ENCODE peak calls at places on chromosomes 6 and 20, in six cellular contexts. One of them, this sample, is unnamed.

GRCh38 chr20:60057866-60058807 is 99.9 kb downstream of the CDH26 start:
- DNase-seq in activated T-cell treated with anti-CD3 and anti-CD28 coated beads, Interleukin-2, amount 50 U/mL, for 72 hours: peak; percentile 36
- DNase-seq in OCI-LY7: peak; percentile 4
- DNase-seq in activated CD4-positive, alpha-beta T cell treated with anti-CD3 and anti-CD28 coated beads, Interleukin-2, amount 50 U/mL, for 1 hour: no peak
- DNase-seq in fibroblast of pulmonary artery: peak; percentile 10
- DNase-seq in central memory CD4-positive, alpha-beta T cell: no peak
- DNase-seq in this sample: peak; percentile 85

GRCh38 chr20:50575869-50576720 is 65.9 kb downstream of the PTPN1 start:
- DNase-seq in activated CD4-positive, alpha-beta T cell treated with anti-CD3 and anti-CD28 coated beads, Interleukin-2, amount 50 U/mL, for 1 hour: peak; percentile 66
- DNase-seq in OCI-LY7: peak; percentile 70
- DNase-seq in central memory CD4-positive, alpha-beta T cell: peak; percentile 46
- DNase-seq in activated T-cell treated with anti-CD3 and anti-CD28 coated beads, Interleukin-2, amount 50 U/mL, for 72 hours: peak; percentile 62
- DNase-seq in fibroblast of pulmonary artery: peak; percentile 74
- DNase-seq in this sample: peak; percentile 66

GRCh38 chr20:62741191-62741676 is 32.6 kb downstream of the NTSR1 start:
- DNase-seq in activated T-cell treated with anti-CD3 and anti-CD28 coated beads, Interleukin-2, amount 50 U/mL, for 72 hours: no peak
- DNase-seq in OCI-LY7: no peak
- DNase-seq in fibroblast of pulmonary artery: peak; percentile 28
- DNase-seq in central memory CD4-positive, alpha-beta T cell: no peak
- DNase-seq in activated CD4-positive, alpha-beta T cell treated with anti-CD3 and anti-CD28 coated beads, Interleukin-2, amount 50 U/mL, for 1 hour: no peak
- DNase-seq in this sample: peak; percentile 3

GRCh38 chr6:111971866-111972532 is 81.9 kb upstream of the CCN6 start:
- DNase-seq in fibroblast of pulmonary artery: no peak
- DNase-seq in central memory CD4-positive, alpha-beta T cell: no peak
- DNase-seq in activated CD4-positive, alpha-beta T cell treated with anti-CD3 and anti-CD28 coated beads, Interleukin-2, amount 50 U/mL, for 1 hour: no peak
- DNase-seq in OCI-LY7: no peak
- DNase-seq in activated T-cell treated with anti-CD3 and anti-CD28 coated beads, Interleukin-2, amount 50 U/mL, for 72 hours: no peak
- DNase-seq in this sample: no peak

GRCh38 chr6:16436550-16436949 is 198.2 kb downstream of the GMPR start:
- DNase-seq in fibroblast of pulmonary artery: no peak
- DNase-seq in activated T-cell treated with anti-CD3 and anti-CD28 coated beads, Interleukin-2, amount 50 U/mL, for 72 hours: peak; percentile 39
- DNase-seq in central memory CD4-positive, alpha-beta T cell: peak; percentile 41
- DNase-seq in OCI-LY7: no peak
- DNase-seq in activated CD4-positive, alpha-beta T cell treated with anti-CD3 and anti-CD28 coated beads, Interleukin-2, amount 50 U/mL, for 1 hour: peak; percentile 22
- DNase-seq in this sample: no peak

GRCh38 chr6:167826230-167827061 is at the start of gene AFDN:
- DNase-seq in activated T-cell treated with anti-CD3 and anti-CD28 coated beads, Interleukin-2, amount 50 U/mL, for 72 hours: peak; percentile 75
- DNase-seq in fibroblast of pulmonary artery: peak; percentile 51
- DNase-seq in activated CD4-positive, alpha-beta T cell treated with anti-CD3 and anti-CD28 coated beads, Interleukin-2, amount 50 U/mL, for 1 hour: peak; percentile 64
- DNase-seq in OCI-LY7: peak; percentile 77
- DNase-seq in central memory CD4-positive, alpha-beta T cell: peak; percentile 63
- DNase-seq in this sample: peak; percentile 69

GRCh38 chr6:2819891-2820814 is 21.5 kb downstream of the SERPINB1 start:
- DNase-seq in central memory CD4-positive, alpha-beta T cell: no peak
- DNase-seq in activated CD4-positive, alpha-beta T cell treated with anti-CD3 and anti-CD28 coated beads, Interleukin-2, amount 50 U/mL, for 1 hour: no peak
- DNase-seq in OCI-LY7: no peak
- DNase-seq in activated T-cell treated with anti-CD3 and anti-CD28 coated beads, Interleukin-2, amount 50 U/mL, for 72 hours: no peak
- DNase-seq in fibroblast of pulmonary artery: peak; percentile 49
- DNase-seq in this sample: no peak

GRCh38 chr6:25359191-25359861 is 80.2 kb downstream of the CARMIL1 start:
- DNase-seq in fibroblast of pulmonary artery: peak; percentile 81
- DNase-seq in OCI-LY7: no peak
- DNase-seq in central memory CD4-positive, alpha-beta T cell: no peak
- DNase-seq in activated CD4-positive, alpha-beta T cell treated with anti-CD3 and anti-CD28 coated beads, Interleukin-2, amount 50 U/mL, for 1 hour: no peak
- DNase-seq in activated T-cell treated with anti-CD3 and anti-CD28 coated beads, Interleukin-2, amount 50 U/mL, for 72 hours: no peak
- DNase-seq in this sample: no peak

GRCh38 chr6:36362551-36363389 is 24.7 kb downstream of the ETV7 start:
- DNase-seq in OCI-LY7: no peak
- DNase-seq in activated T-cell treated with anti-CD3 and anti-CD28 coated beads, Interleukin-2, amount 50 U/mL, for 72 hours: no peak
- DNase-seq in central memory CD4-positive, alpha-beta T cell: no peak
- DNase-seq in activated CD4-positive, alpha-beta T cell treated with anti-CD3 and anti-CD28 coated beads, Interleukin-2, amount 50 U/mL, for 1 hour: no peak
- DNase-seq in fibroblast of pulmonary artery: peak; percentile 21
- DNase-seq in this sample: no peak

GRCh38 chr6:25477006-25477590 is 174.9 kb upstream of the SCGN start:
- DNase-seq in fibroblast of pulmonary artery: peak; percentile 48
- DNase-seq in activated CD4-positive, alpha-beta T cell treated with anti-CD3 and anti-CD28 coated beads, Interleukin-2, amount 50 U/mL, for 1 hour: no peak
- DNase-seq in OCI-LY7: no peak
- DNase-seq in activated T-cell treated with anti-CD3 and anti-CD28 coated beads, Interleukin-2, amount 50 U/mL, for 72 hours: no peak
- DNase-seq in central memory CD4-positive, alpha-beta T cell: no peak
- DNase-seq in this sample: no peak

GRCh38 chr6:140193269-140193668 is 818.8 kb upstream of the CITED2 start:
- DNase-seq in fibroblast of pulmonary artery: no peak
- DNase-seq in activated CD4-positive, alpha-beta T cell treated with anti-CD3 and anti-CD28 coated beads, Interleukin-2, amount 50 U/mL, for 1 hour: no peak
- DNase-seq in activated T-cell treated with anti-CD3 and anti-CD28 coated beads, Interleukin-2, amount 50 U/mL, for 72 hours: no peak
- DNase-seq in central memory CD4-positive, alpha-beta T cell: no peak
- DNase-seq in OCI-LY7: peak; percentile 8
- DNase-seq in this sample: no peak

GRCh38 chr6:105431226-105431625 is 28.3 kb upstream of the PREP start:
- DNase-seq in OCI-LY7: peak; percentile 58
- DNase-seq in fibroblast of pulmonary artery: peak; percentile 78
- DNase-seq in activated CD4-positive, alpha-beta T cell treated with anti-CD3 and anti-CD28 coated beads, Interleukin-2, amount 50 U/mL, for 1 hour: no peak
- DNase-seq in central memory CD4-positive, alpha-beta T cell: peak; percentile 17
- DNase-seq in activated T-cell treated with anti-CD3 and anti-CD28 coated beads, Interleukin-2, amount 50 U/mL, for 72 hours: no peak
- DNase-seq in this sample: no peak

GRCh38 chr6:145656128-145656527 is 79.2 kb downstream of the EPM2A start:
- DNase-seq in central memory CD4-positive, alpha-beta T cell: no peak
- DNase-seq in activated T-cell treated with anti-CD3 and anti-CD28 coated beads, Interleukin-2, amount 50 U/mL, for 72 hours: no peak
- DNase-seq in fibroblast of pulmonary artery: peak; percentile 24
- DNase-seq in OCI-LY7: no peak
- DNase-seq in activated CD4-positive, alpha-beta T cell treated with anti-CD3 and anti-CD28 coated beads, Interleukin-2, amount 50 U/mL, for 1 hour: no peak
- DNase-seq in this sample: no peak

GRCh38 chr20:14134004-14134403 is 138.7 kb downstream of the MACROD2 start:
- DNase-seq in OCI-LY7: no peak
- DNase-seq in fibroblast of pulmonary artery: no peak
- DNase-seq in activated T-cell treated with anti-CD3 and anti-CD28 coated beads, Interleukin-2, amount 50 U/mL, for 72 hours: no peak
- DNase-seq in central memory CD4-positive, alpha-beta T cell: no peak
- DNase-seq in activated CD4-positive, alpha-beta T cell treated with anti-CD3 and anti-CD28 coated beads, Interleukin-2, amount 50 U/mL, for 1 hour: no peak
- DNase-seq in this sample: no peak

GRCh38 chr6:64000873-64001497 is 365.4 kb downstream of the PHF3 start:
- DNase-seq in fibroblast of pulmonary artery: no peak
- DNase-seq in central memory CD4-positive, alpha-beta T cell: no peak
- DNase-seq in activated CD4-positive, alpha-beta T cell treated with anti-CD3 and anti-CD28 coated beads, Interleukin-2, amount 50 U/mL, for 1 hour: no peak
- DNase-seq in activated T-cell treated with anti-CD3 and anti-CD28 coated beads, Interleukin-2, amount 50 U/mL, for 72 hours: no peak
- DNase-seq in OCI-LY7: no peak
- DNase-seq in this sample: no peak

GRCh38 chr6:114997813-114998292 is 655.0 kb upstream of the HS3ST5 start:
- DNase-seq in fibroblast of pulmonary artery: no peak
- DNase-seq in central memory CD4-positive, alpha-beta T cell: no peak
- DNase-seq in OCI-LY7: no peak
- DNase-seq in activated CD4-positive, alpha-beta T cell treated with anti-CD3 and anti-CD28 coated beads, Interleukin-2, amount 50 U/mL, for 1 hour: no peak
- DNase-seq in activated T-cell treated with anti-CD3 and anti-CD28 coated beads, Interleukin-2, amount 50 U/mL, for 72 hours: peak; percentile 18
- DNase-seq in this sample: no peak

GRCh38 chr20:49320460-49320859 is 42.6 kb upstream of the ZNFX1 start:
- DNase-seq in OCI-LY7: peak; percentile 9
- DNase-seq in activated CD4-positive, alpha-beta T cell treated with anti-CD3 and anti-CD28 coated beads, Interleukin-2, amount 50 U/mL, for 1 hour: no peak
- DNase-seq in activated T-cell treated with anti-CD3 and anti-CD28 coated beads, Interleukin-2, amount 50 U/mL, for 72 hours: no peak
- DNase-seq in fibroblast of pulmonary artery: peak; percentile 71
- DNase-seq in central memory CD4-positive, alpha-beta T cell: no peak
- DNase-seq in this sample: peak; percentile 55